ENCODE peak calls at places on chromosome 4, in six cellular contexts. Z is posterior cingulate gyrus, H is GM12892, O is NAMALWA, S is endothelial cell, B is WTC11. P is an unnamed sample.

GRCh38 chr4:101104264-101105052 is 242.9 kb downstream of the PPP3CA start:
- DNase-seq in S (no peak), B (no peak), H (no peak), Z (no peak), O (peak; percentile 32), P (no peak)

GRCh38 chr4:146513548-146513947 is 8.2 kb downstream of the SLC10A7 start:
- DNase-seq in O (no peak), S (no peak), Z (no peak), H (no peak), B (no peak), P (no peak)

GRCh38 chr4:150591284-150591874 is 9.4 kb downstream of the MAB21L2 start:
- DNase-seq in Z (no peak), S (no peak), H (no peak), O (no peak), B (peak; percentile 57), P (no peak)

GRCh38 chr4:41070516-41071281 is 143.6 kb downstream of the APBB2 start:
- DNase-seq in H (no peak), Z (no peak), S (no peak), B (no peak), O (no peak), P (no peak)

GRCh38 chr4:20192754-20193521 is 58.8 kb upstream of the SLIT2 start:
- DNase-seq in H (no peak), B (no peak), S (no peak), Z (no peak), O (no peak), P (no peak)

GRCh38 chr4:162016991-162017390 is 146.8 kb downstream of the FSTL5 start:
- DNase-seq in O (no peak), Z (no peak), H (no peak), B (no peak), S (no peak), P (no peak)

GRCh38 chr4:6873291-6873690 is 36.3 kb upstream of the TBC1D14 start:
- DNase-seq in H (no peak), Z (no peak), O (no peak), S (no peak), B (no peak), P (no peak)

GRCh38 chr4:15912961-15913630 is 25.4 kb downstream of the FGFBP1 start:
- DNase-seq in B (no peak), H (no peak), O (no peak), S (no peak), Z (no peak), P (no peak)

GRCh38 chr4:19832388-19832787 is 419.3 kb upstream of the SLIT2 start:
- DNase-seq in B (no peak), H (no peak), Z (no peak), O (no peak), S (no peak), P (no peak)

GRCh38 chr4:105042451-105042850 is 104.2 kb upstream of the TET2 start:
- DNase-seq in Z (no peak), O (no peak), H (no peak), S (no peak), B (no peak), P (no peak)

GRCh38 chr4:156558365-156559025 is 413.1 kb downstream of the PDGFC start:
- DNase-seq in Z (peak; percentile 9), S (no peak), O (no peak), B (no peak), H (no peak), P (no peak)

GRCh38 chr4:71932941-71933340 is 98.9 kb upstream of the NPFFR2 start:
- DNase-seq in B (no peak), H (no peak), O (no peak), S (no peak), Z (no peak), P (no peak)